ENCODE peak calls at places on chromosomes 11 and 22, in ten cellular contexts. Y is left lung, E is heart left ventricle, T is keratinocyte, M is spleen, W is GM23248, V is endodermal cell, A is HCT116, Q is neuronal stem cell, K is transverse colon. G is an unnamed sample.

GRCh38 chr11:117011541-117011908 is 86.7 kb downstream of the SIK3 start:
- DNase-seq in M (no peak), Q (no peak), W (no peak), T (peak; percentile 56), Y (no peak), E (no peak), A (no peak), K (no peak), V (no peak), G (no peak)

GRCh38 chr22:44550666-44551491 is 52.8 kb upstream of the RTL6 start:
- DNase-seq in A (no peak), V (peak; percentile 25), M (no peak), E (peak; percentile 75), T (no peak), W (peak; percentile 97), Y (peak; percentile 77), Q (no peak), K (peak; percentile 64), G (no peak)

GRCh38 chr11:61544466-61544865 is 35.9 kb downstream of the LRRC10B start:
- DNase-seq in V (no peak), A (no peak), K (no peak), M (no peak), T (no peak), W (no peak), Y (no peak), E (no peak), Q (no peak), G (no peak)

GRCh38 chr22:31039393-31039792 is 41.7 kb upstream of the SMTN start:
- DNase-seq in K (peak; percentile 28), V (no peak), A (no peak), E (peak; percentile 53), Y (no peak), M (no peak), W (peak; percentile 87), Q (no peak), T (no peak), G (no peak)

GRCh38 chr22:27407369-27407985 is 394.1 kb downstream of the MN1 start:
- DNase-seq in A (no peak), K (no peak), W (no peak), Y (no peak), V (no peak), M (no peak), Q (no peak), E (no peak), T (no peak), G (no peak)

GRCh38 chr11:34165786-34166557 is 60.5 kb downstream of the NAT10 start:
- DNase-seq in Y (no peak), V (peak; percentile 62), T (no peak), E (peak; percentile 51), Q (no peak), W (peak; percentile 35), K (no peak), M (no peak), A (no peak), G (peak; percentile 44)

GRCh38 chr11:45275823-45276222 is 10.3 kb downstream of the SYT13 start:
- DNase-seq in M (no peak), A (no peak), V (no peak), Q (no peak), E (no peak), K (no peak), Y (no peak), W (peak; percentile 27), T (no peak), G (no peak)

GRCh38 chr22:50542416-50542927 is 3.2 kb upstream of the KLHDC7B start:
- DNase-seq in M (peak; percentile 90), W (peak; percentile 75), V (no peak), K (peak; percentile 44), Q (no peak), A (no peak), E (peak; percentile 20), T (no peak), Y (peak; percentile 67), G (no peak)

GRCh38 chr11:63517156-63517555 is 11.3 kb downstream of the LGALS12 start:
- DNase-seq in V (no peak), A (no peak), M (no peak), Q (no peak), E (no peak), Y (no peak), W (no peak), K (no peak), T (no peak), G (no peak)

GRCh38 chr11:134037093-134037908 is 31.6 kb upstream of the JAM3 start:
- DNase-seq in M (peak; percentile 89), Q (no peak), E (peak; percentile 81), A (no peak), V (peak; percentile 88), T (no peak), Y (peak; percentile 81), K (peak; percentile 72), W (peak; percentile 83), G (peak; percentile 73)
- H3K4me1 ChIP-seq in M (peaks cover 53% of the 10 kb centered on the region), Q (peaks cover 36% of the 10 kb centered on the region), E (peaks cover 85% of the 10 kb centered on the region), A (peaks cover 4% of the 10 kb centered on the region), V (peaks cover 6% of the 10 kb centered on the region), T (peaks cover 66% of the 10 kb centered on the region), Y (peaks cover 21% of the 10 kb centered on the region), K (peaks cover 70% of the 10 kb centered on the region), W (peaks cover 20% of the 10 kb centered on the region), G (peaks cover 63% of the 10 kb centered on the region)

DNA sequence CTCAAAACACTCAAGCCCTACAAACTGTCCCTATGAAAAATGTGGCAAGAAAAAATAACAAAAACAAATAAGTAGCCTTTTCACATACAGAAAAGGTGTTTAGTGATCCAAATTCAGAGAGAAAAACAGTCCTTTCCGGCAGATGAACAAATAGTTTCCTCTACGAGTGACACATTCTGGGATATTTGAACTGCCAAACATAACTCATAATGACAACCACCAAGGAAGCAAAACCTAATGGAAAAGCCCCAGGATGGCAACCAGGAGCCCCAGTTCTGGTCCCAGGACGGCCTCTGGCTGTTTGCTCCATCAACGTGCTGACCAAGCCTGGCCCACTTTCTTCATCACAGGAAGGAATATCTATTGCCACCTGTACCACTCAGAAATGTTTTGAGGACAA is 6.0 kb downstream of the PACSIN2 start:
- DNase-seq in M (no peak), Y (no peak), A (no peak), V (no peak), T (no peak), W (peak; percentile 35), Q (no peak), K (no peak), E (no peak), G (no peak)
- H3K4me1 ChIP-seq in M (peaks cover 71% of the 10 kb centered on the region), Y (peaks cover 77% of the 10 kb centered on the region), A (peaks cover 39% of the 10 kb centered on the region), V (peaks cover 14% of the 10 kb centered on the region), T (peaks cover 40% of the 10 kb centered on the region), W (peaks cover 58% of the 10 kb centered on the region), Q (peaks cover 12% of the 10 kb centered on the region), K (peaks cover 94% of the 10 kb centered on the region), E (peaks cover 27% of the 10 kb centered on the region), G (peaks cover 17% of the 10 kb centered on the region)

GRCh38 chr11:19426719-19427066 is 185.9 kb upstream of the E2F8 start:
- DNase-seq in W (no peak), M (no peak), Y (no peak), K (no peak), Q (no peak), A (no peak), T (no peak), V (no peak), E (no peak), G (no peak)
- H3K4me1 ChIP-seq in W (peaks cover 11% of the 10 kb centered on the region), M (no peaks in the 10 kb centered on the region), Y (no peaks in the 10 kb centered on the region), K (no peaks in the 10 kb centered on the region), Q (peaks cover 23% of the 10 kb centered on the region), A (no peaks in the 10 kb centered on the region), T (no peaks in the 10 kb centered on the region), V (no peaks in the 10 kb centered on the region), E (peaks cover 8% of the 10 kb centered on the region), G (no peaks in the 10 kb centered on the region)

GRCh38 chr22:20058989-20059770 is 20.9 kb upstream of the DGCR8 start:
- DNase-seq in E (no peak), M (no peak), T (no peak), V (no peak), A (no peak), Y (no peak), W (no peak), K (no peak), Q (no peak), G (no peak)
- H3K4me1 ChIP-seq in E (peaks cover 4% of the 10 kb centered on the region), M (no peaks in the 10 kb centered on the region), T (peaks cover 30% of the 10 kb centered on the region), V (no peaks in the 10 kb centered on the region), A (peaks cover 4% of the 10 kb centered on the region), Y (peaks cover 8% of the 10 kb centered on the region), W (no peaks in the 10 kb centered on the region), K (no peaks in the 10 kb centered on the region), Q (no peaks in the 10 kb centered on the region), G (no peaks in the 10 kb centered on the region)

GRCh38 chr11:46345881-46346484 is 1.3 kb upstream of the DGKZ start:
- DNase-seq in V (no peak), Q (no peak), Y (no peak), T (no peak), E (no peak), A (no peak), K (no peak), W (no peak), M (peak; percentile 86), G (no peak)

GRCh38 chr11:46346886-46347636 is at the start of gene DGKZ:
- DNase-seq in K (peak; percentile 90), W (peak; percentile 88), M (peak; percentile 99), E (peak; percentile 90), T (no peak), Q (peak; percentile 90), Y (peak; percentile 87), V (peak; percentile 95), A (peak; percentile 35), G (peak; percentile 77)

GRCh38 chr11:46348566-46348981 is 1.3 kb downstream of the DGKZ start:
- DNase-seq in A (no peak), K (peak; percentile 39), M (no peak), T (no peak), E (peak; percentile 47), V (no peak), Y (no peak), W (no peak), Q (no peak), G (no peak)

GRCh38 chr11:46348986-46349401 is 1.7 kb downstream of the DGKZ start:
- DNase-seq in K (peak; percentile 46), W (no peak), T (no peak), V (no peak), A (no peak), M (peak; percentile 89), E (no peak), Y (no peak), Q (no peak), G (no peak)

GRCh38 chr11:46347637-46348311 is 511 bp downstream of the DGKZ start:
- DNase-seq in A (no peak), E (peak; percentile 63), Y (no peak), Q (no peak), W (peak; percentile 57), T (no peak), V (peak; percentile 60), M (peak; percentile 94), K (peak; percentile 34), G (no peak)
- H3K4me1 ChIP-seq in A (peaks cover 14% of the 10 kb centered on the region), E (peaks cover 73% of the 10 kb centered on the region), Y (peaks cover 93% of the 10 kb centered on the region), Q (peaks cover 23% of the 10 kb centered on the region), W (peaks cover 9% of the 10 kb centered on the region), T (peaks cover 79% of the 10 kb centered on the region), V (peaks cover 10% of the 10 kb centered on the region), M (peaks cover 88% of the 10 kb centered on the region), K (peaks cover 35% of the 10 kb centered on the region), G (peaks cover 2% of the 10 kb centered on the region)

DNA sequence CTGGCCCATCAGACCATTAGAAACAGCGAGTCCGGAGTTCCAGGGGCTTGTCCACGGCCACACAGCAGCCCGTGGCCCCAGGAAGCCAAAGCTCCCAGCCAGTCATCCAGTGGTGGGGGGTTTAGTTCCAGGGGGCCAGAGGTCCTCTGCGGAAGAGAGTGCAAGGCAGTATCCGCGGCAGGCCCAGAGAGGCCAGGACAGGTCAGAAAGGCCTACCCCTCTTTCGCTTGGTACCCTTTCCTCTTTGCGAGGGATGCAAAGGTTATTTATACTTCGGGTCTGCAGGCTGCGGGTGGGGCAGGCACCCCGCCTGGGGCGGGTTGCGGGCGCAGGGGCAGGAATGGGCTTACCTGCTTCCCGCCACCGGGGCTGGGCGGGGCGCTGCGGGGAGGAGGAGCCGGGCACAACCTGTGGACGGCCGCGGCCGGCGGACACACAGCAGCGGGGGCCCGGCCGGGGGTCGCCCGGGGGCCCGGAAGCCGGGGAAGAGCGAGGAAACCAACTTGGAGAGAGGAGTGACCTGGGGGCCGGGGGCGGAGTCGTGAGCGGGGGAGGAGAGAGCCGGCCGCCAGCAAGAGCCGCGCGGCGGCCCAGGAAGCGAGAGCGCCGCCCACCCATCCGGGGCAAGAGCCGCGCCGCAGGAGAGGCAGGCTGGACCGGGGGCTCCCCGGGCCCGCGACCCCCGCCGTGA is at the start of gene SH3BP1:
- DNase-seq in K (peak; percentile 81), Q (no peak), W (peak; percentile 70), T (no peak), Y (no peak), V (peak; percentile 89), A (no peak), E (peak; percentile 78), M (peak; percentile 94), G (peak; percentile 67)
- H3K4me1 ChIP-seq in K (peaks cover 93% of the 10 kb centered on the region), Q (peaks cover 25% of the 10 kb centered on the region), W (peaks cover 8% of the 10 kb centered on the region), T (peaks cover 34% of the 10 kb centered on the region), Y (peaks cover 93% of the 10 kb centered on the region), V (peaks cover 6% of the 10 kb centered on the region), A (peaks cover 31% of the 10 kb centered on the region), E (peaks cover 40% of the 10 kb centered on the region), M (peaks cover 96% of the 10 kb centered on the region), G (peaks cover 12% of the 10 kb centered on the region)

G was measured in BE2C.